ENCODE peak calls at places on chromosomes 1 and 21, in ten cellular contexts. H is activated B cell treated with CpG ODN at 0.5 μM for 24 hours; G is WTC11; W is esophagus muscularis mucosa; K is coronary artery; I is lung; A is brain microvascular endothelial cell; Y is choroid plexus epithelial cell; N is CD8-positive, alpha-beta T cell; Q is Peyer's patch. J is an unnamed sample.

GRCh38 chr1:184387069-184387870 is 441 bp downstream of the C1orf21 start:
- DNase-seq in H (peak), G (peak), W (no peak), K (no peak), I (peak), A (peak), Y (peak), N (peak), Q (peak), J (no peak)

GRCh38 chr1:97192872-97193572 is 471.4 kb downstream of the PTBP2 start:
- DNase-seq in H (no peak), G (no peak), W (no peak), K (no peak), I (peak), A (peak), Y (peak), N (no peak), Q (no peak), J (peak)

GRCh38 chr1:69403911-69404310 is 163.8 kb upstream of the LRRC7 start:
- DNase-seq in H (no peak), G (no peak), W (no peak), K (no peak), I (no peak), A (peak), Y (no peak), N (no peak), Q (no peak), J (no peak)

GRCh38 chr1:94044290-94044790 is 76.6 kb downstream of the ABCA4 start:
- DNase-seq in H (no peak), G (no peak), W (no peak), K (no peak), I (peak), A (no peak), Y (no peak), N (no peak), Q (no peak), J (no peak)

GRCh38 chr1:84796201-84796600 is 96.8 kb downstream of the LPAR3 start:
- DNase-seq in H (no peak), G (no peak), W (peak), K (no peak), I (no peak), A (no peak), Y (no peak), N (no peak), Q (no peak), J (no peak)

GRCh38 chr1:114718661-114719423 is 2.3 kb upstream of the NRAS start:
- DNase-seq in H (no peak), G (no peak), W (no peak), K (no peak), I (no peak), A (peak), Y (peak), N (no peak), Q (no peak), J (peak)

GRCh38 chr1:33657833-33658232 is 185.4 kb downstream of the ZSCAN20 start:
- DNase-seq in H (no peak), G (no peak), W (no peak), K (no peak), I (no peak), A (no peak), Y (no peak), N (no peak), Q (no peak), J (no peak)

GRCh38 chr1:91744973-91745648 is 140.8 kb downstream of the TGFBR3 start:
- DNase-seq in H (no peak), G (no peak), W (no peak), K (no peak), I (no peak), A (no peak), Y (peak), N (no peak), Q (no peak), J (no peak)

GRCh38 chr21:41069305-41069642 is 98.7 kb upstream of the BACE2 start:
- DNase-seq in H (no peak), G (no peak), W (no peak), K (no peak), I (no peak), A (no peak), Y (no peak), N (no peak), Q (no peak), J (no peak)

GRCh38 chr1:235855811-235856429 is 10.8 kb downstream of the LYST start:
- DNase-seq in H (no peak), G (no peak), W (no peak), K (no peak), I (no peak), A (no peak), Y (no peak), N (no peak), Q (no peak), J (no peak)

GRCh38 chr1:155983191-155984023 is 5.1 kb upstream of the ARHGEF2 start:
- DNase-seq in H (no peak), G (no peak), W (no peak), K (no peak), I (peak), A (peak), Y (peak), N (no peak), Q (no peak), J (peak)

GRCh38 chr1:180623579-180624347 is 8.1 kb upstream of the XPR1 start:
- DNase-seq in H (no peak), G (peak), W (no peak), K (no peak), I (no peak), A (peak), Y (peak), N (no peak), Q (no peak), J (peak)
- TF ChIP-seq CTCF in H (no peak), G (no peak), W (peak), K (no peak), I (no peak), A (peak), Y (peak), N (no peak), Q (no peak), J (peak)

GRCh38 chr1:21896652-21897532 is 40.2 kb downstream of the HSPG2 start:
- DNase-seq in H (no peak), G (peak), W (peak), K (peak), I (peak), A (no peak), Y (peak), N (no peak), Q (peak), J (no peak)

GRCh38 chr1:21899972-21900371 is 37.1 kb downstream of the HSPG2 start:
- DNase-seq in H (no peak), G (no peak), W (no peak), K (no peak), I (no peak), A (no peak), Y (peak), N (no peak), Q (no peak), J (no peak)

GRCh38 chr1:21897844-21898243 is 39.3 kb downstream of the HSPG2 start:
- DNase-seq in H (no peak), G (no peak), W (no peak), K (no peak), I (no peak), A (no peak), Y (no peak), N (no peak), Q (no peak), J (no peak)

GRCh38 chr1:21899267-21899810 is 37.8 kb downstream of the HSPG2 start:
- DNase-seq in H (no peak), G (no peak), W (no peak), K (no peak), I (no peak), A (no peak), Y (no peak), N (no peak), Q (no peak), J (no peak)

DNA sequence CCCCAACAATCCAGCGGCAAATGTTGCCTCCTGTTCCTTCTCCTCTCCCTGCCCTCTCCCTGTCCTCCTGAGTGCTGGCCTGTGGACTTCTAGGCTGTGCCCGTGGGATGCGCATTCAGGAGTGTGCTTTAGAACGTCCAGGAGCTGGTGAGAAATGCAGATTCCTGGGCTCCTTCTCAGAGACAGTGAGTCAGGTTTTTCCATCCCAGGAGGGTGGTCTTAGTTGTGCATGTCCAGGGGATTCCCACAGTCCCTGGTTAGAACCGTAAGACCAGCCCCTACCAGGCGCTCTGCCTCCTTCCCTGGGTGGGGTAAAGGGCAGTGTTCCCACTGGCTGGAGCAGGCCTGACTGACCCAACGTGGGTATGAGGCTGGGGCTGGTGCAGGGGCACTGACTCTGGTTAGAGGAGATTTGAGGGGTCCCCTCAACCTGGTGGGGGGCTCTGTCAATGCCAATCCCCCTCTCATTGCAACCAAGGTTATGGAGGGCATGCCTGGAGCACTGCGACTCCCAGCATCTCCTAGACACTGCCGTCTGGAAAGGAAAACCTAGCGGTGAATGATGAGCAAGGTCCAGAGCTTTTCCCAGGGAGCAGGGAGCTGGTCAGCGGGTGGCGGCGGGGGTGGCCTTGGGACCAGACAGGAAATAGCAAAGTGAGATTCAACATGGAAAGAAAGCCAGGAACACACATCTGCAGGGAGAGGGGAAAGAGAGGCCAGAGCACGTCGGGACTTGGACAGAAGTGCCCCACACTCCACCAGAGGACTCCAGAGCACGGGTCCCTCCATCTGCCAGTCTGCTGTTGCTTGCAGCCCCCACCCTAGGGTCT is 38.6 kb downstream of the HSPG2 start:
- DNase-seq in H (no peak), G (no peak), W (no peak), K (no peak), I (no peak), A (peak), Y (peak), N (no peak), Q (no peak), J (peak)
- TF ChIP-seq CTCF in H (no peak), G (no peak), W (no peak), K (no peak), I (no peak), A (peak), Y (no peak), N (no peak), Q (no peak), J (no peak)

DNA sequence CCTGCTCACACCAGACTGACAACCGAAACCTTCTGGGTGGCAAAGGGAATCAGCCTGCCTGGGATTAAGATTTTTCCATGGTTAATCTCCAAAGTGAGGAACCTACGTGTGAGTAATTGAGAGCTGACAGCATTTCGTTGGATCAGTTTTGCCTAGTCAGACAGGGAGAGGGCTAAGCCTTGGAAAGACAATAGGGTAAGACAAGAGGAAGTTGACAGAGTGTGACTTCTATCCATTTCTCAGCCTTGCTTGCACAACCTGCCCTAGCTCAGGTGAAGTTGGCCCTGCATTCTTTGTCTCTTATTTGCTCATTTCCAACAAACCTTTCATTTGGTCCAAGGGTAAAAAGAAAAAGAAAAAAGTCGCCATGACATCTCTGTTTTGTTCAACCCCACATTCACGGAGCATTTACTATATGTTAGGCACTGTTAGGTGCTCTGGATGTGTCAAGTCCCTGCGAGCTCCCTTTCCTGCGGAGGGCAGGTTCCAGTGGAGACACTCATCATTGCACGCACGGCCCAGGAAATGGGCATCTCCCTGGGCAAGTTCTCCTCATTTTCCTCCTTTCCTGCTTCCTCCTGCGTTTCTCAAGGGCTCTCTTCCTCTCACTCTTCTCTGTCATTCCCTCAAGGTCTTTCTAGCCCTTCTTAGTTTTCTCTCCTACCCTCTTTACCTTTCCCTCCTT is 23.3 kb downstream of the KIRREL1 start:
- DNase-seq in H (no peak), G (no peak), W (no peak), K (no peak), I (no peak), A (no peak), Y (no peak), N (no peak), Q (no peak), J (no peak)
- TF ChIP-seq CTCF in H (no peak), G (no peak), W (no peak), K (no peak), I (no peak), A (no peak), Y (no peak), N (no peak), Q (no peak), J (no peak)

GRCh38 chr1:11058026-11058425 is 1.8 kb downstream of the SRM start:
- DNase-seq in H (no peak), G (no peak), W (no peak), K (no peak), I (no peak), A (no peak), Y (no peak), N (no peak), Q (no peak), J (no peak)

GRCh38 chr1:11058595-11059165 is 1.1 kb downstream of the SRM start:
- DNase-seq in H (no peak), G (no peak), W (no peak), K (no peak), I (no peak), A (no peak), Y (no peak), N (no peak), Q (no peak), J (no peak)

GRCh38 chr1:11061652-11062365 is 2.0 kb upstream of the SRM start:
- DNase-seq in H (no peak), G (no peak), W (no peak), K (no peak), I (no peak), A (no peak), Y (no peak), N (no peak), Q (no peak), J (no peak)

GRCh38 chr1:11059166-11059989 is 440 bp downstream of the SRM start:
- DNase-seq in H (no peak), G (no peak), W (no peak), K (no peak), I (no peak), A (no peak), Y (peak), N (no peak), Q (no peak), J (no peak)

GRCh38 chr1:11059990-11060948 is at the start of gene SRM:
- DNase-seq in H (peak), G (peak), W (peak), K (peak), I (peak), A (peak), Y (peak), N (peak), Q (peak), J (peak)
- TF ChIP-seq CTCF in H (no peak), G (no peak), W (peak), K (peak), I (peak), A (peak), Y (peak), N (peak), Q (peak), J (peak)

GRCh38 chr1:13224480-13225060 is 1.4 kb downstream of the PRAMEF18 start:
- DNase-seq in H (no peak), G (no peak), W (peak), K (no peak), I (peak), A (no peak), Y (no peak), N (peak), Q (no peak), J (no peak)
- TF ChIP-seq CTCF in H (no peak), G (no peak), W (no peak), K (no peak), I (no peak), A (no peak), Y (no peak), N (no peak), Q (no peak), J (no peak)

DNA sequence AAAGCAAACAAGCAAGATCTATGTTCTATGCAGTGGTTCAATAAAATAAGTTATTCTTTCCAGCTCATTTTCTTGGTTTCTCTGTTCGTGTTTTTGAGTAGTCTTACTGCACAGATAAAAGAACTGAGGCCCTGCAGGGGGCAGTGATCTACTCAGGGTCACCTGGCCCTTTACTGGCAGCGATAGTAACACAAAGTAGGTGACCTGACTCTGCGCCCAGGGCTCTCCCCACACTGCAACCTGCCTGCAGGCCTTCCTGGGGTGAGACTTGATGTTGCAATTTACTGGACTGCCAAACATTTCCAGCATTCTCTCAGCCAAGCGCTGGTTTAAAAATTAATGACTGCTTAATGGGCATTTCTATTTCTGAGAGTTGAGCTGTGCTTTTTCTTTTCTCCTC is 110.3 kb downstream of the HUNK start:
- DNase-seq in H (no peak), G (no peak), W (no peak), K (no peak), I (no peak), A (no peak), Y (no peak), N (no peak), Q (no peak), J (no peak)
- TF ChIP-seq CTCF in H (no peak), G (no peak), W (no peak), K (no peak), I (no peak), A (no peak), Y (no peak), N (no peak), Q (no peak), J (no peak)

GRCh38 chr21:42219606-42220137 is 732 bp downstream of the ABCG1 start:
- DNase-seq in H (peak), G (peak), W (no peak), K (no peak), I (no peak), A (no peak), Y (no peak), N (no peak), Q (peak), J (no peak)
- TF ChIP-seq CTCF in H (no peak), G (no peak), W (no peak), K (no peak), I (no peak), A (no peak), Y (no peak), N (no peak), Q (no peak), J (no peak)

J was measured in HFFc6.